ENCODE peak calls at places on chromosomes 13 and 19, in eight cellular contexts. F is cardiac muscle cell; P is left lung; J is CD4-positive, CD25-positive, alpha-beta regulatory T cell; N is CD8-positive, alpha-beta T cell; X is colonic mucosa; B is thoracic aorta; I is IMR-90. R is an unnamed sample.

GRCh38 chr19:2561221-2561620 is 85.3 kb downstream of the GADD45B start:
- DNase-seq in I (no peak), B (no peak), J (no peak), P (peak; percentile 27), F (no peak), X (no peak), N (no peak), R (no peak)

GRCh38 chr13:32205426-32206096 is 109.6 kb downstream of the ZAR1L start:
- DNase-seq in N (no peak), X (no peak), I (peak; percentile 46), J (no peak), P (no peak), B (no peak), F (no peak), R (no peak)

GRCh38 chr13:48873598-48873997 is 102.1 kb upstream of the FNDC3A start:
- DNase-seq in P (no peak), J (no peak), I (peak; percentile 59), N (no peak), F (peak; percentile 23), B (no peak), X (no peak), R (no peak)

GRCh38 chr19:17183271-17183757 is 31.8 kb upstream of the USE1 start:
- DNase-seq in P (no peak), J (no peak), N (peak; percentile 39), X (no peak), B (no peak), I (no peak), F (no peak), R (no peak)

GRCh38 chr19:33876192-33876591 is 79.5 kb downstream of the KCTD15 start:
- DNase-seq in X (no peak), I (no peak), F (no peak), B (no peak), N (no peak), P (no peak), J (no peak), R (no peak)

GRCh38 chr13:22161871-22162270 is 491.0 kb downstream of the FGF9 start:
- DNase-seq in I (no peak), F (no peak), N (no peak), J (no peak), X (no peak), P (no peak), B (no peak), R (no peak)

GRCh38 chr19:10431943-10432735 is 11.8 kb downstream of the PDE4A start:
- DNase-seq in J (peak; percentile 63), F (peak; percentile 55), P (peak; percentile 80), B (no peak), X (peak; percentile 82), I (no peak), N (peak; percentile 69), R (no peak)

GRCh38 chr13:44627441-44627840 is 51.3 kb upstream of the TSC22D1 start:
- DNase-seq in P (no peak), X (no peak), N (no peak), I (peak; percentile 25), F (no peak), J (no peak), B (no peak), R (no peak)

GRCh38 chr13:45362939-45363338 is 22.0 kb upstream of the TPT1 start:
- DNase-seq in J (no peak), B (no peak), N (no peak), F (no peak), I (no peak), X (no peak), P (no peak), R (no peak)

DNA sequence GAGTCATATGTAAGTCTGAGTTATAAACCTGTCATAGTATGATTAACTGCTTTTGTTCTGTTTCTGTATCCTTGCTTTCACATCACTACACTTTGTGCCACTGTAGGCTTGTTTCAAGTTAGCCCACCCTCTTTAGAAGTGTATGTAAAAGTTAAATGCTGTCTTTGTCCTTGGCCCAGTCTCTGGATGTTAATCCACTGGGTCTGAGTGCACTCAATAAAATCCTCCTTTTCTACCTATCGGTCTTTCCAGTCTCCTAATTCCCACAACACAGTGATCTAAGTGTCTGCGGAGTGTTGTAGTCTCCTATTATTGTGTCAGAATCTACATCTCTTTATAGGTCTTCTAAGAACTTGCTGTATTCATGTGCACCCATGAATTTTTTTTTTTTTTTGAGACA is 14.1 kb downstream of the ZNF429 start:
- DNase-seq in P (no peak), X (no peak), B (no peak), I (no peak), N (no peak), J (no peak), F (no peak), R (no peak)
- H3K36me3 ChIP-seq in P (no peaks in the 10 kb centered on the region), X (peaks cover 4% of the 10 kb centered on the region), B (peaks cover 30% of the 10 kb centered on the region), I (peaks cover 20% of the 10 kb centered on the region), N (peaks cover 14% of the 10 kb centered on the region), J (peaks cover 50% of the 10 kb centered on the region), F (peaks cover 10% of the 10 kb centered on the region), R (no peaks in the 10 kb centered on the region)

GRCh38 chr13:112464720-112465119 is 88.6 kb downstream of the SPACA7 start:
- DNase-seq in P (no peak), J (no peak), X (no peak), F (no peak), I (no peak), N (no peak), B (no peak), R (no peak)
- H3K27me3 ChIP-seq in P (no peaks in the 10 kb centered on the region), J (no peaks in the 10 kb centered on the region), X (no peaks in the 10 kb centered on the region), F (no peaks in the 10 kb centered on the region), I (no peaks in the 10 kb centered on the region), N (no peaks in the 10 kb centered on the region), B (no peaks in the 10 kb centered on the region), R (no peaks in the 10 kb centered on the region)

GRCh38 chr13:73177017-73177416 is 118.2 kb downstream of the KLF5 start:
- DNase-seq in F (no peak), B (no peak), P (no peak), N (no peak), X (no peak), I (no peak), J (no peak), R (no peak)

GRCh38 chr13:73174521-73175010 is 115.8 kb downstream of the KLF5 start:
- DNase-seq in F (no peak), P (no peak), I (no peak), B (no peak), J (no peak), N (no peak), X (no peak), R (no peak)

GRCh38 chr13:73177911-73178565 is 119.2 kb downstream of the KLF5 start:
- DNase-seq in B (no peak), F (no peak), P (no peak), N (no peak), I (no peak), X (peak; percentile 73), J (no peak), R (no peak)

DNA sequence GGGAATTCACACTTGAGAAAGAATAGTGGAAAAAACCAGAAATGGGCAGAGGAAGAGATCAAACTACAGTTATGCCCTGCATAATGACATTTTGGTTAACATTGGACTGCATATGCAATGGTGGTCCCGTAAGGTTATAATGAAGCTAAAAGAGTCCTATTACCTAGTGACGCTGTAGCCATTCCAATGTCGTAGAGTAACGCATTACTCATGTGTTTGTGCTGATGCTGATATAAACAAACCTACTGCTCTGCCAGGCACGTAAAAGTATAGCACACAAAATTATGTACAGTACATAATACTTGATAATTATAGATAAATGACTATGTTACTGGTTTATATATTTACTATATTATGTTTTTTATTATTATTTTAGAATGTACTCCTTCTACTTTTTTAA is 121.1 kb downstream of the KLF5 start:
- DNase-seq in I (peak; percentile 80), B (no peak), J (no peak), F (no peak), X (no peak), P (no peak), N (no peak), R (no peak)
- H3K4me3 ChIP-seq in I (no peak overlapping the region), B (no peak overlapping the region), J (no peak overlapping the region), F (no peak overlapping the region), X (no peak overlapping the region), P (no peak overlapping the region), N (no peak overlapping the region), R (no peak overlapping the region)

GRCh38 chr19:19303411-19303810 is 16.9 kb downstream of the SUGP1 start:
- DNase-seq in J (no peak), N (no peak), I (no peak), X (no peak), F (no peak), B (no peak), P (no peak), R (no peak)
- H3K36me3 ChIP-seq in J (peaks cover 73% of the 10 kb centered on the region), N (peaks cover 42% of the 10 kb centered on the region), I (peaks cover 59% of the 10 kb centered on the region), X (peaks cover 6% of the 10 kb centered on the region), F (peaks cover 28% of the 10 kb centered on the region), B (peaks cover 46% of the 10 kb centered on the region), P (no peaks in the 10 kb centered on the region), R (no peaks in the 10 kb centered on the region)

DNA sequence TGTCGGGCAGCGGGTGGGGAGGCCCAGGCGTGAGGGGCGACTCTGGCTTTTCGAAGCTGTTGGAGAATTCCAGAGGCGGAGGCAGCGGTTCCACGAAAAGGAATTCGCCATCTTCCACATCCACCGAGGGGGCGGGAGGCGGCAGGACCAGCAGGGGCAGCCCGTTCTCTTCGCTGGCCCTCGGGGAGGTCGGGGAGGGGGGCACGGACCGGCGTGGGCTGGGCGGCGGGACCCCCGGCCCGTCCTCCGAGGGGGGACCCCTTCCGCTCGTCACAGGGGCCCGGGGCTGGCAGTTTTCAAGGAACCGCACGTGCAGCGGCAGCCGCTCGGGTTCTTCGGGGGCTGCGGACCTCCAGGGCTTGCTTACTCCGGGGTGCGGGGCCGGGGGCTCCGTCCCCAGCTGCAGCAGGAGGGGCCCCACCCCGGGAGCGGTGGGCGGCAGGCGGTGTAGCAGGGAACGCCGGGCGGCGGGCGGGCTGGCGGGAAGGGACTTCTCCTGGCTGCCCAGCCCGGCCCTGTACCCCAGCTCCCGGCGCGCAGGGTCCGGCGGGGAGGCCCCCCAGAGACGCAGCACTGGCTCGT is 18.0 kb downstream of the C19orf81 start:
- DNase-seq in P (no peak), N (no peak), J (no peak), B (no peak), X (no peak), F (no peak), I (no peak), R (no peak)
- H3K27me3 ChIP-seq in P (peaks cover 48% of the 10 kb centered on the region), N (peaks cover 10% of the 10 kb centered on the region), J (no peaks in the 10 kb centered on the region), B (peaks cover 6% of the 10 kb centered on the region), X (peaks cover 37% of the 10 kb centered on the region), F (peaks cover 61% of the 10 kb centered on the region), I (peaks cover 51% of the 10 kb centered on the region), R (no peaks in the 10 kb centered on the region)

GRCh38 chr19:751501-752341 is 809 bp downstream of the MISP start:
- DNase-seq in J (no peak), N (no peak), I (peak; percentile 87), F (no peak), B (no peak), P (peak; percentile 52), X (peak; percentile 91), R (peak; percentile 83)
- H3K4me3 ChIP-seq in J (no peak overlapping the region), N (no peak overlapping the region), I (no peak overlapping the region), F (no peak overlapping the region), B (no peak overlapping the region), P (peak overlapping the region; percentile 36), X (peak overlapping the region; percentile 63), R (peak overlapping the region; percentile 52)

R was measured in Caco-2.